ENCODE peak calls at places on chromosomes 6 and 20, in six cellular contexts. P is activated CD8-positive, alpha-beta T cell treated with anti-CD3 and anti-CD28 coated beads for 36 hours; E is islet precursor cell; L is endothelial cell; A is stimulated activated naive CD8-positive, alpha-beta T cell treated with anti-CD3 and anti-CD28 coated beads, Interleukin-15, Interleukin-2, amounts not matched to agents 100 U/mL and 50 U/mL, for 24 hours; Q is cerebellum. H is an unnamed sample.

GRCh38 chr20:55057779-55058415 is 582.5 kb downstream of the DOK5 start:
- DNase-seq in L (no peak), E (no peak), Q (no peak), A (no peak), P (no peak), H (no peak)

GRCh38 chr20:44861547-44862006 is 23.9 kb upstream of the YWHAB start:
- DNase-seq in A (no peak), E (no peak), L (no peak), P (no peak), Q (peak; percentile 34), H (no peak)

GRCh38 chr20:14197097-14197496 is 140.3 kb downstream of the FLRT3 start:
- DNase-seq in P (no peak), A (no peak), L (no peak), Q (no peak), E (no peak), H (no peak)

GRCh38 chr6:110949679-110950285 is 8.7 kb upstream of the GTF3C6 start:
- DNase-seq in P (no peak), A (no peak), E (no peak), Q (peak; percentile 10), L (no peak), H (no peak)

GRCh38 chr6:138719744-138720143 is 53.8 kb upstream of the CCDC28A start:
- DNase-seq in E (no peak), A (no peak), P (no peak), L (no peak), Q (no peak), H (no peak)

GRCh38 chr6:142945071-142945445 is at the start of gene HIVEP2:
- DNase-seq in L (peak; percentile 83), A (peak; percentile 92), Q (peak; percentile 68), P (peak; percentile 95), E (peak; percentile 93), H (peak; percentile 72)

GRCh38 chr20:61746781-61747180 is 318.9 kb downstream of the TAF4 start:
- DNase-seq in A (no peak), E (no peak), P (no peak), Q (no peak), L (no peak), H (no peak)

GRCh38 chr6:135163440-135163738 is 17.7 kb upstream of the MYB start:
- DNase-seq in P (peak; percentile 89), Q (no peak), A (peak; percentile 49), E (no peak), L (no peak), H (no peak)

GRCh38 chr6:117399924-117400323 is 25.8 kb downstream of the ROS1 start:
- DNase-seq in P (no peak), L (no peak), Q (no peak), E (no peak), A (no peak), H (no peak)

GRCh38 chr20:37297066-37297736 is 7.7 kb downstream of the MANBAL start:
- DNase-seq in E (no peak), Q (peak; percentile 50), L (no peak), P (no peak), A (no peak), H (no peak)

GRCh38 chr20:20761302-20761701 is 48.9 kb upstream of the RALGAPA2 start:
- DNase-seq in A (no peak), L (peak; percentile 48), P (no peak), Q (no peak), E (no peak), H (no peak)

GRCh38 chr6:143333081-143333480 is 117.4 kb downstream of the ADAT2 start:
- DNase-seq in P (no peak), Q (no peak), L (no peak), E (no peak), A (no peak), H (no peak)

GRCh38 chr6:158763440-158764187 is 55.6 kb downstream of the EZR start:
- DNase-seq in E (no peak), P (no peak), Q (no peak), A (no peak), L (no peak), H (no peak)

GRCh38 chr6:6661191-6661590 is 72.7 kb downstream of the LY86 start:
- DNase-seq in L (no peak), P (no peak), A (no peak), Q (peak; percentile 13), E (peak; percentile 34), H (no peak)

GRCh38 chr6:77292564-77293546 is 170.4 kb downstream of the HTR1B start:
- DNase-seq in Q (no peak), E (peak; percentile 52), P (no peak), A (no peak), L (no peak), H (no peak)

GRCh38 chr20:25058051-25058796 is at the start of gene ACSS1:
- DNase-seq in L (peak; percentile 36), A (peak; percentile 69), E (no peak), P (peak; percentile 83), Q (peak; percentile 68), H (peak; percentile 68)